ENCODE peak calls at places on chromosomes 11 and 22, in seven cellular contexts. H is colonic mucosa, W is choroid plexus epithelial cell, D is cardiac muscle cell, X is SK-N-SH, C is AG09309, I is psoas muscle. E is an unnamed sample.
A peak's percentile ranks its signal among the peaks of the same experiment; 100 is the strongest.

GRCh38 chr11:108562746-108563581 is 30.6 kb downstream of the EXPH5 start:
- DNase-seq in H (no peak), W (peak; percentile 33), D (no peak), X (no peak), C (no peak), I (no peak), E (peak; percentile 11)

GRCh38 chr22:25062378-25063095 is 110.0 kb downstream of the KIAA1671 start:
- DNase-seq in H (no peak), W (no peak), D (no peak), X (peak; percentile 54), C (no peak), I (no peak), E (no peak)

GRCh38 chr11:112004389-112004788 is 20.8 kb upstream of the DLAT start:
- DNase-seq in H (no peak), W (no peak), D (no peak), X (peak; percentile 28), C (no peak), I (no peak), E (no peak)

GRCh38 chr11:95503047-95503446 is 272.0 kb upstream of the SESN3 start:
- DNase-seq in H (no peak), W (peak; percentile 41), D (no peak), X (no peak), C (no peak), I (no peak), E (no peak)

GRCh38 chr22:29122041-29122440 is 49.2 kb downstream of the KREMEN1 start:
- DNase-seq in H (no peak), W (peak; percentile 34), D (no peak), X (no peak), C (no peak), I (no peak), E (no peak)

GRCh38 chr11:18192988-18193387 is 20.4 kb downstream of the MRGPRX4 start:
- DNase-seq in H (no peak), W (no peak), D (no peak), X (no peak), C (no peak), I (no peak), E (no peak)

GRCh38 chr11:127789887-127790286 is 789.3 kb upstream of the KIRREL3 start:
- DNase-seq in H (peak; percentile 33), W (no peak), D (peak; percentile 52), X (peak; percentile 58), C (no peak), I (no peak), E (peak; percentile 57)

GRCh38 chr22:12601870-12602779 is 2925.9 kb upstream of the OR11H1 start:
- DNase-seq in H (no peak), W (no peak), D (no peak), X (peak; percentile 85), C (no peak), I (no peak), E (no peak)

GRCh38 chr22:37019309-37020191 is at the start of the genes MPST and TST:
- DNase-seq in H (peak; percentile 80), W (peak; percentile 67), D (peak; percentile 91), X (peak; percentile 97), C (no peak), I (peak; percentile 84), E (peak; percentile 62)

GRCh38 chr11:119618208-119618909 is 110.6 kb downstream of the NECTIN1 start:
- DNase-seq in H (peak; percentile 28), W (no peak), D (no peak), X (no peak), C (no peak), I (no peak), E (no peak)

GRCh38 chr22:47213571-47214230 is 451.3 kb downstream of the TBC1D22A start:
- DNase-seq in H (peak; percentile 38), W (peak; percentile 32), D (no peak), X (peak; percentile 67), C (no peak), I (no peak), E (peak; percentile 32)

GRCh38 chr22:39423976-39424375 is 24.4 kb downstream of the TAB1 start:
- DNase-seq in H (no peak), W (no peak), D (no peak), X (no peak), C (no peak), I (no peak), E (no peak)

GRCh38 chr11:65646921-65647701 is 9.2 kb downstream of the SIPA1 start:
- DNase-seq in H (peak; percentile 78), W (peak; percentile 52), D (no peak), X (peak; percentile 94), C (no peak), I (peak; percentile 51), E (no peak)

GRCh38 chr11:69443968-69444364 is 37.5 kb upstream of the LINC01488 start:
- DNase-seq in H (no peak), W (peak; percentile 35), D (no peak), X (no peak), C (no peak), I (no peak), E (no peak)

GRCh38 chr11:31844351-31844750 is 33.2 kb upstream of the PAX6 start:
- DNase-seq in H (no peak), W (no peak), D (no peak), X (no peak), C (no peak), I (no peak), E (peak; percentile 5)

GRCh38 chr22:27240298-27240885 is 561.2 kb downstream of the MN1 start:
- DNase-seq in H (no peak), W (no peak), D (no peak), X (no peak), C (no peak), I (no peak), E (no peak)

GRCh38 chr11:95991545-95991944 is 67.6 kb upstream of the MTMR2 start:
- DNase-seq in H (no peak), W (peak; percentile 70), D (no peak), X (no peak), C (peak; percentile 46), I (no peak), E (no peak)

GRCh38 chr11:108524422-108524821 is 26.2 kb upstream of the POGLUT3 start:
- DNase-seq in H (no peak), W (no peak), D (no peak), X (no peak), C (no peak), I (no peak), E (no peak)

GRCh38 chr22:17945851-17946690 is 78.3 kb downstream of the MICAL3 start:
- DNase-seq in H (no peak), W (no peak), D (no peak), X (no peak), C (no peak), I (no peak), E (no peak)

GRCh38 chr11:118947091-118947490 is 9.0 kb upstream of the UPK2 start:
- DNase-seq in H (no peak), W (no peak), D (no peak), X (no peak), C (no peak), I (no peak), E (no peak)

GRCh38 chr11:89293966-89294679 is 116.4 kb downstream of the TYR start:
- DNase-seq in H (no peak), W (peak; percentile 58), D (peak; percentile 14), X (no peak), C (no peak), I (no peak), E (no peak)

GRCh38 chr22:50256258-50256862 is 5.1 kb downstream of the MAPK12 start:
- DNase-seq in H (no peak), W (no peak), D (no peak), X (no peak), C (no peak), I (no peak), E (no peak)

GRCh38 chr11:128291043-128291442 is 296.3 kb downstream of the ETS1 start:
- DNase-seq in H (no peak), W (no peak), D (no peak), X (peak; percentile 11), C (no peak), I (no peak), E (no peak)

GRCh38 chr11:14042686-14043440 is 80.3 kb downstream of the SPON1 start:
- DNase-seq in H (no peak), W (no peak), D (no peak), X (no peak), C (no peak), I (no peak), E (no peak)

GRCh38 chr11:131944709-131945108 is 574.3 kb downstream of the NTM start:
- DNase-seq in H (no peak), W (peak; percentile 53), D (no peak), X (no peak), C (peak; percentile 20), I (no peak), E (no peak)

DNA sequence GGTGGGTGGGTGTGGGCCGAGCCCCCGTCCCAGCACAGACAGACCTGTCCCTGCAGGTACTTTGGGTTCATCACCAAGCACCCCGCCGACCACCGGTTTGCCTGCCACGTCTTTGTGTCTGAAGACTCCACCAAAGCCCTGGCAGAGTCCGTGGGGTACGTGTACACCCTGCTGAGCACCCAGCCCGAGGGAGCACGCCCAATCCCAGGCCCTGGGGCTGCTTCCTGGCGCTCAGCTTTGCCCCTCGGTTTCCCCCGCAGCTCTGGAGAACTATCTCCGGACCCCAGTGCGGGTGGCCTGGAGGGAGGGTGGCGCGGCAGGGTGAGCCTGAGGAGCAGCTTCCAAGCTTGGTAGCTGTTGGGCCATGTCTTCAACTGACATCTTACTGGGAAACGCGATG is 2.0 kb downstream of the FREY1 start:
- DNase-seq in H (no peak), W (no peak), D (no peak), X (no peak), C (no peak), I (no peak), E (no peak)
- TF ChIP-seq CTCF in H (no peak), W (no peak), D (no peak), X (no peak), C (no peak), I (no peak), E (no peak)

DNA sequence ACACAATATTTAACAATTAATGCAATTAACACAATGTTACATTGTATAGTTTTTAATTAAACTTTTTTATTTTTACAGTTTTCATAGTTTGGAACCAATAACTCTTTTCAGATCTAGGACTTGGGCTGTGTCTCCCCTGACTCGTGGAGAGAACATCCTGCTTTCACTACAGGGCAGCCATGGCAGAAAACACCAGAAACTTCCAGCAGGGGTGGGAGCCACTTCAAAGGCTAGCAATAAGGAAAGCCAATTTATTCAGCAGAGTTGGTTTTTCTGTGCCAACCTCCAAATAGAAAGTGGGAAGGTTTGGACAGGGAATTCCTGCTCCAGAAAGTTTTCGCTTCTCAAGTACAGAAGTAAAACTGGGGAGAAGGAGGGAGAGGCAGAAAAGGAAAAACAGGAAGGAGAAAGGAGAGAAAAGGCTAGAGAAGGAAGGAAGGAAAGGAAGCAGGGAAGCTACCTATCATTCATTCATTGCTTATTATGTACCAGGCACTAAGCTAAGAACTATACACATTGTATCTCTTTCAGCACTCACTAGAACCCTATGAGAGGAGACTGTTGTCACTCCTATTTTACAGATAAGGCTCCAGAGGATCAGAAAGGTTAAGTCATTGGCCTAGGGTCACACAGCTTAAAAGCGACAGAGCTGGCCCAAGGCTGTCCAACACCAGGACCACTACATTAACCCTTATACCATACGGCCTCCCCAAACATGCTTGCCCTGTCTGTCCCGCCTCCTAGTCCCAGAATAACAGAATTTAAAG is 54.8 kb upstream of the CREB3L1 start:
- DNase-seq in H (peak; percentile 59), W (no peak), D (peak; percentile 10), X (no peak), C (no peak), I (no peak), E (no peak)
- TF ChIP-seq CTCF in H (no peak), W (peak; percentile 20), D (peak; percentile 13), X (peak; percentile 15), C (no peak), I (no peak), E (no peak)

GRCh38 chr11:99069831-99070444 is 49.2 kb downstream of the CNTN5 start:
- DNase-seq in H (no peak), W (peak; percentile 57), D (peak; percentile 51), X (no peak), C (no peak), I (no peak), E (no peak)
- TF ChIP-seq CTCF in H (no peak), W (peak; percentile 25), D (no peak), X (no peak), C (no peak), I (no peak), E (no peak)

GRCh38 chr22:38097557-38098409 is 12.7 kb downstream of the BAIAP2L2 start:
- DNase-seq in H (no peak), W (peak; percentile 54), D (peak; percentile 40), X (no peak), C (no peak), I (no peak), E (no peak)
- TF ChIP-seq CTCF in H (no peak), W (peak; percentile 75), D (peak; percentile 60), X (no peak), C (peak; percentile 34), I (no peak), E (no peak)

E was measured in MCF 10A.